ENCODE peak calls at places on chromosomes 2 and 18, in five cellular contexts. One of them, this sample, is unnamed.

GRCh38 chr2:117470311-117471095 is 344.0 kb upstream of the DDX18 start:
- DNase-seq in NCI-H2227 treated with DMSO at 0.1 percent for 48 hours: peak
- DNase-seq in T-helper 1 cell: no peak
- DNase-seq in foreskin fibroblast: no peak
- DNase-seq in AG10803: no peak
- DNase-seq in this sample: peak

GRCh38 chr2:60513996-60514395 is 39.5 kb downstream of the BCL11A start:
- DNase-seq in foreskin fibroblast: no peak
- DNase-seq in T-helper 1 cell: no peak
- DNase-seq in NCI-H2227 treated with DMSO at 0.1 percent for 48 hours: no peak
- DNase-seq in AG10803: no peak
- DNase-seq in this sample: no peak

GRCh38 chr18:13026583-13027270 is 35.6 kb downstream of the CEP192 start:
- DNase-seq in AG10803: peak
- DNase-seq in foreskin fibroblast: peak
- DNase-seq in NCI-H2227 treated with DMSO at 0.1 percent for 48 hours: no peak
- DNase-seq in T-helper 1 cell: no peak
- DNase-seq in this sample: peak

GRCh38 chr2:231717281-231718180 is 9.2 kb downstream of the PTMA start:
- DNase-seq in AG10803: peak
- DNase-seq in foreskin fibroblast: peak
- DNase-seq in NCI-H2227 treated with DMSO at 0.1 percent for 48 hours: no peak
- DNase-seq in T-helper 1 cell: no peak
- DNase-seq in this sample: no peak

GRCh38 chr18:10518595-10519273 is 7.1 kb upstream of the NAPG start:
- DNase-seq in NCI-H2227 treated with DMSO at 0.1 percent for 48 hours: no peak
- DNase-seq in AG10803: peak
- DNase-seq in T-helper 1 cell: no peak
- DNase-seq in foreskin fibroblast: peak
- DNase-seq in this sample: no peak

GRCh38 chr2:75605770-75606535 is 40.6 kb upstream of the MRPL19 start:
- DNase-seq in AG10803: peak
- DNase-seq in foreskin fibroblast: peak
- DNase-seq in NCI-H2227 treated with DMSO at 0.1 percent for 48 hours: no peak
- DNase-seq in T-helper 1 cell: no peak
- DNase-seq in this sample: peak

GRCh38 chr18:47283476-47283875 is 32.0 kb upstream of the SKOR2 start:
- DNase-seq in AG10803: peak
- DNase-seq in NCI-H2227 treated with DMSO at 0.1 percent for 48 hours: peak
- DNase-seq in foreskin fibroblast: peak
- DNase-seq in T-helper 1 cell: no peak
- DNase-seq in this sample: peak

GRCh38 chr2:94970353-94970752 is 55.2 kb upstream of the MAL start:
- DNase-seq in AG10803: no peak
- DNase-seq in NCI-H2227 treated with DMSO at 0.1 percent for 48 hours: no peak
- DNase-seq in T-helper 1 cell: no peak
- DNase-seq in foreskin fibroblast: no peak
- DNase-seq in this sample: no peak

GRCh38 chr2:64606495-64607363 is 47.0 kb downstream of the SERTAD2 start:
- DNase-seq in foreskin fibroblast: peak
- DNase-seq in AG10803: peak
- DNase-seq in NCI-H2227 treated with DMSO at 0.1 percent for 48 hours: no peak
- DNase-seq in T-helper 1 cell: peak
- DNase-seq in this sample: no peak

GRCh38 chr18:50315100-50315871 is 27.8 kb upstream of the CXXC1 start:
- DNase-seq in T-helper 1 cell: no peak
- DNase-seq in NCI-H2227 treated with DMSO at 0.1 percent for 48 hours: no peak
- DNase-seq in AG10803: no peak
- DNase-seq in foreskin fibroblast: no peak
- DNase-seq in this sample: no peak

GRCh38 chr2:99425022-99425421 is 64.8 kb downstream of the REV1 start:
- DNase-seq in NCI-H2227 treated with DMSO at 0.1 percent for 48 hours: no peak
- DNase-seq in foreskin fibroblast: peak
- DNase-seq in AG10803: peak
- DNase-seq in T-helper 1 cell: no peak
- DNase-seq in this sample: peak

GRCh38 chr2:241619602-241620418 is 17.1 kb downstream of the THAP4 start:
- DNase-seq in NCI-H2227 treated with DMSO at 0.1 percent for 48 hours: no peak
- DNase-seq in AG10803: no peak
- DNase-seq in T-helper 1 cell: no peak
- DNase-seq in foreskin fibroblast: no peak
- DNase-seq in this sample: no peak

GRCh38 chr18:11114653-11115052 is 34.7 kb downstream of the PIEZO2 start:
- DNase-seq in NCI-H2227 treated with DMSO at 0.1 percent for 48 hours: no peak
- DNase-seq in AG10803: no peak
- DNase-seq in foreskin fibroblast: peak
- DNase-seq in T-helper 1 cell: no peak
- DNase-seq in this sample: peak

GRCh38 chr18:14029512-14029911 is 102.7 kb downstream of the ZNF519 start:
- DNase-seq in NCI-H2227 treated with DMSO at 0.1 percent for 48 hours: no peak
- DNase-seq in foreskin fibroblast: no peak
- DNase-seq in AG10803: no peak
- DNase-seq in T-helper 1 cell: no peak
- DNase-seq in this sample: no peak

GRCh38 chr2:30514134-30514860 is 67.3 kb downstream of the LCLAT1 start:
- DNase-seq in AG10803: peak
- DNase-seq in T-helper 1 cell: no peak
- DNase-seq in NCI-H2227 treated with DMSO at 0.1 percent for 48 hours: no peak
- DNase-seq in foreskin fibroblast: peak
- DNase-seq in this sample: peak

GRCh38 chr2:75268112-75268511 is 68.8 kb upstream of the TACR1 start:
- DNase-seq in NCI-H2227 treated with DMSO at 0.1 percent for 48 hours: no peak
- DNase-seq in foreskin fibroblast: no peak
- DNase-seq in T-helper 1 cell: no peak
- DNase-seq in AG10803: no peak
- DNase-seq in this sample: no peak

GRCh38 chr2:230343747-230344146 is 16.8 kb downstream of the SP140L start:
- DNase-seq in NCI-H2227 treated with DMSO at 0.1 percent for 48 hours: no peak
- DNase-seq in AG10803: peak
- DNase-seq in foreskin fibroblast: peak
- DNase-seq in T-helper 1 cell: no peak
- DNase-seq in this sample: no peak

GRCh38 chr18:12904012-12904516 is 20.0 kb upstream of the PTPN2 start:
- DNase-seq in T-helper 1 cell: no peak
- DNase-seq in foreskin fibroblast: peak
- DNase-seq in NCI-H2227 treated with DMSO at 0.1 percent for 48 hours: no peak
- DNase-seq in AG10803: no peak
- DNase-seq in this sample: no peak

GRCh38 chr2:64485961-64486360 is 32.0 kb downstream of the LGALSL start:
- DNase-seq in foreskin fibroblast: peak
- DNase-seq in NCI-H2227 treated with DMSO at 0.1 percent for 48 hours: no peak
- DNase-seq in T-helper 1 cell: no peak
- DNase-seq in AG10803: peak
- DNase-seq in this sample: no peak

GRCh38 chr2:221388891-221389290 is 183.2 kb downstream of the EPHA4 start:
- DNase-seq in foreskin fibroblast: no peak
- DNase-seq in T-helper 1 cell: no peak
- DNase-seq in NCI-H2227 treated with DMSO at 0.1 percent for 48 hours: no peak
- DNase-seq in AG10803: no peak
- DNase-seq in this sample: no peak

GRCh38 chr18:74242451-74243096 is 49.2 kb downstream of the CYB5A start:
- DNase-seq in AG10803: no peak
- DNase-seq in NCI-H2227 treated with DMSO at 0.1 percent for 48 hours: no peak
- DNase-seq in foreskin fibroblast: no peak
- DNase-seq in T-helper 1 cell: no peak
- DNase-seq in this sample: no peak

GRCh38 chr2:12318427-12319057 is 398.2 kb upstream of the TRIB2 start:
- DNase-seq in AG10803: peak
- DNase-seq in T-helper 1 cell: no peak
- DNase-seq in NCI-H2227 treated with DMSO at 0.1 percent for 48 hours: no peak
- DNase-seq in foreskin fibroblast: peak
- DNase-seq in this sample: peak

GRCh38 chr2:98882971-98883779 is 52.9 kb downstream of the CRACDL start:
- DNase-seq in NCI-H2227 treated with DMSO at 0.1 percent for 48 hours: no peak
- DNase-seq in foreskin fibroblast: no peak
- DNase-seq in T-helper 1 cell: no peak
- DNase-seq in AG10803: no peak
- DNase-seq in this sample: no peak

GRCh38 chr2:47354013-47354816 is 48.7 kb upstream of the MSH2 start:
- DNase-seq in NCI-H2227 treated with DMSO at 0.1 percent for 48 hours: peak
- DNase-seq in AG10803: peak
- DNase-seq in foreskin fibroblast: peak
- DNase-seq in T-helper 1 cell: no peak
- DNase-seq in this sample: no peak

GRCh38 chr2:156903335-156903734 is 354.2 kb upstream of the GALNT5 start:
- DNase-seq in T-helper 1 cell: no peak
- DNase-seq in NCI-H2227 treated with DMSO at 0.1 percent for 48 hours: no peak
- DNase-seq in AG10803: no peak
- DNase-seq in foreskin fibroblast: peak
- DNase-seq in this sample: peak

GRCh38 chr18:22466608-22467390 is 49.1 kb upstream of the CTAGE1 start:
- DNase-seq in AG10803: peak
- DNase-seq in foreskin fibroblast: peak
- DNase-seq in T-helper 1 cell: no peak
- DNase-seq in NCI-H2227 treated with DMSO at 0.1 percent for 48 hours: no peak
- DNase-seq in this sample: no peak

GRCh38 chr2:65265090-65266045 is 37.7 kb downstream of the ACTR2 start:
- DNase-seq in NCI-H2227 treated with DMSO at 0.1 percent for 48 hours: peak
- DNase-seq in AG10803: peak
- DNase-seq in T-helper 1 cell: no peak
- DNase-seq in foreskin fibroblast: peak
- DNase-seq in this sample: peak

GRCh38 chr18:48942554-48943261 is 8.1 kb downstream of the SMAD7 start:
- DNase-seq in T-helper 1 cell: no peak
- DNase-seq in AG10803: peak
- DNase-seq in foreskin fibroblast: peak
- DNase-seq in NCI-H2227 treated with DMSO at 0.1 percent for 48 hours: no peak
- DNase-seq in this sample: peak

GRCh38 chr2:128628996-128629395 is 310.3 kb upstream of the HS6ST1 start:
- DNase-seq in AG10803: no peak
- DNase-seq in foreskin fibroblast: no peak
- DNase-seq in NCI-H2227 treated with DMSO at 0.1 percent for 48 hours: no peak
- DNase-seq in T-helper 1 cell: no peak
- DNase-seq in this sample: no peak

GRCh38 chr2:151815821-151816489 is 12.3 kb downstream of the ARL5A start:
- DNase-seq in NCI-H2227 treated with DMSO at 0.1 percent for 48 hours: no peak
- DNase-seq in AG10803: no peak
- DNase-seq in foreskin fibroblast: no peak
- DNase-seq in T-helper 1 cell: no peak
- DNase-seq in this sample: no peak